ENCODE peak calls at places on chromosome 13, in six cellular contexts. F is ovary, E is right atrium auricular region, O is GM23338, I is fibroblast of mammary gland, W is neural progenitor cell. B is an unnamed sample.

GRCh38 chr13:33017410-33017929 is 1.2 kb downstream of the KL start:
- DNase-seq in F (no peak), E (peak), O (peak), I (peak), W (peak), B (no peak)

GRCh38 chr13:98275711-98276171 is 98.7 kb upstream of the RNF113B start:
- DNase-seq in F (no peak), E (no peak), O (no peak), I (no peak), W (no peak), B (no peak)

GRCh38 chr13:27425151-27425917 is 915 bp downstream of the GTF3A start:
- DNase-seq in F (no peak), E (no peak), O (no peak), I (peak), W (no peak), B (no peak)

GRCh38 chr13:46211116-46211515 is 612 bp upstream of the LRRC63 start:
- DNase-seq in F (no peak), E (no peak), O (peak), I (no peak), W (no peak), B (no peak)

GRCh38 chr13:91520952-91521351 is 122.5 kb downstream of the GPC5 start:
- DNase-seq in F (no peak), E (no peak), O (no peak), I (no peak), W (no peak), B (no peak)

GRCh38 chr13:47147784-47148062 is 250.9 kb upstream of the HTR2A start:
- DNase-seq in F (no peak), E (no peak), O (no peak), I (no peak), W (no peak), B (no peak)

GRCh38 chr13:66506979-66507378 is 723.2 kb downstream of the PCDH9 start:
- DNase-seq in F (no peak), E (no peak), O (no peak), I (no peak), W (no peak), B (no peak)

GRCh38 chr13:48403151-48403631 is 9.7 kb downstream of the LPAR6 start:
- DNase-seq in F (no peak), E (no peak), O (no peak), I (peak), W (no peak), B (no peak)

GRCh38 chr13:23637813-23638212 is 67.6 kb downstream of the TNFRSF19 start:
- DNase-seq in F (peak), E (no peak), O (peak), I (no peak), W (peak), B (no peak)

GRCh38 chr13:98853791-98854191 is 101.3 kb upstream of the SLC15A1 start:
- DNase-seq in F (no peak), E (no peak), O (no peak), I (peak), W (no peak), B (no peak)

GRCh38 chr13:29563941-29564340 is 31.5 kb downstream of the SLC7A1 start:
- DNase-seq in F (no peak), E (no peak), O (no peak), I (no peak), W (no peak), B (no peak)

GRCh38 chr13:78829821-78830220 is 170.9 kb upstream of the OBI1 start:
- DNase-seq in F (no peak), E (no peak), O (no peak), I (no peak), W (no peak), B (no peak)

GRCh38 chr13:44237276-44237767 is 136.3 kb upstream of the SERP2 start:
- DNase-seq in F (peak), E (peak), O (no peak), I (peak), W (no peak), B (no peak)

GRCh38 chr13:42474954-42475353 is 99.0 kb upstream of the TNFSF11 start:
- DNase-seq in F (no peak), E (no peak), O (no peak), I (peak), W (no peak), B (no peak)

GRCh38 chr13:62388515-62388914 is 972.9 kb upstream of the PCDH20 start:
- DNase-seq in F (no peak), E (no peak), O (no peak), I (no peak), W (no peak), B (no peak)

GRCh38 chr13:62387642-62388041 is 972.0 kb upstream of the PCDH20 start:
- DNase-seq in F (no peak), E (no peak), O (peak), I (peak), W (peak), B (no peak)
- TF ChIP-seq CTCF in F (no peak), E (no peak), O (no peak), I (no peak), W (peak), B (peak)

DNA sequence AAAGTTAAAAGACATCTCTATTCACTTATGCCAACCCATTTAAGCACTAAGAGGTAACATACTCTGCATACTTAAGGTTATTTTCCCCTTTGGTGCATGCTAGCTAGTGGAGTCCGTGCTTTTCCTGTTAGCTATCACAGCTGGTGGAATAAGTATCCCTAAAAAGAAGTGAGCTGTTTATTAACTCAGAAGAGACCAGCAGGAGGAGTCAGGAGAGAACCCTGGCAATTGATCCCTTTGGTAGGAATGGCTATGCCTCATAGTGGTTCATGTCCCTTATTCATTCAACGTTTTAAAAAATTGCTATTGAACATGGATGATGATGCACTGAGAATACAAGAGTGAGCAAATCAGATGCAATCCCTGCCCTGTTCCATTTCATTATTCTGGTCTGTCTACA is 12.4 kb upstream of the NEK5 start:
- DNase-seq in F (no peak), E (no peak), O (no peak), I (no peak), W (no peak), B (no peak)
- TF ChIP-seq CTCF in F (no peak), E (no peak), O (no peak), I (peak), W (no peak), B (peak)

DNA sequence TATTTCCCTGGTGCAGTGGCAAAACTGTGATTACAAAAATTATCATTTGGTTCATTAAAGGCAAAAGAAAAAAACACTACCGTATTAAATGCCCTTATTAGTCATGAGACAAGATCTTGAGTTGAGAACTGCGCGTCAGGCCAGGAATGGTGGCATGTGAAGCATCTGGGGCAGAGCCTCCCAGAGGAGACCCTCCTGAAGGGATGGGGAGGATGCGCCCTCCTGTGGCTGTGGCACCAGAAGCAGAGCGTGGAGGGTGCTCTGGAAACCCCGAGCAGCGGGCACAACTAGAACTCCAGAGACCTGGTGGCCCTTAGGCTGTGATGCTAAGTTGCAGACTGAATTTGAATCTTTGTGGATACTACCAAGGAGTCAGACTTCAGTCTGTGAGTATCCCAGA is 11.5 kb downstream of the CUL4A start:
- DNase-seq in F (no peak), E (no peak), O (peak), I (peak), W (peak), B (no peak)
- TF ChIP-seq CTCF in F (no peak), E (peak), O (peak), I (peak), W (peak), B (no peak)

GRCh38 chr13:21670006-21670882 is 629 bp upstream of the FGF9 start:
- DNase-seq in F (peak), E (no peak), O (peak), I (peak), W (peak), B (no peak)
- TF ChIP-seq CTCF in F (no peak), E (peak), O (peak), I (no peak), W (peak), B (peak)

B was measured in D721Med.